ENCODE peak calls at places on chromosomes 3 and 15, in seven cellular contexts. X, F, V, I, E, T and D are unnamed samples.

GRCh38 chr3:9525078-9525477 is 28.5 kb downstream of the LHFPL4 start:
- DNase-seq in T (no peak), V (no peak), X (no peak), I (no peak), E (no peak), F (no peak), D (no peak)

GRCh38 chr3:46351646-46352045 is 2.3 kb upstream of the CCR2 start:
- DNase-seq in F (no peak), T (no peak), X (no peak), I (no peak), V (no peak), E (no peak), D (no peak)

GRCh38 chr3:40584625-40585189 is 59.9 kb downstream of the ZNF621 start:
- DNase-seq in F (peak; percentile 93), I (peak; percentile 74), X (peak; percentile 94), T (peak; percentile 19), V (peak; percentile 95), E (peak; percentile 65), D (peak; percentile 22)

GRCh38 chr3:178714971-178715832 is 179.0 kb downstream of the KCNMB2 start:
- DNase-seq in T (no peak), I (no peak), F (no peak), V (no peak), E (no peak), X (no peak), D (no peak)

GRCh38 chr3:140056047-140056446 is 121.1 kb downstream of the CLSTN2 start:
- DNase-seq in I (no peak), F (no peak), T (no peak), X (no peak), E (no peak), V (no peak), D (no peak)

GRCh38 chr3:64131755-64132154 is 93.5 kb downstream of the PRICKLE2 start:
- DNase-seq in X (peak; percentile 13), I (no peak), E (no peak), F (no peak), T (no peak), V (no peak), D (no peak)

GRCh38 chr3:43453981-43454380 is 167.6 kb downstream of the SNRK start:
- DNase-seq in F (no peak), V (no peak), X (no peak), E (no peak), T (no peak), I (no peak), D (no peak)

GRCh38 chr3:11379238-11379823 is 107.1 kb downstream of the ATG7 start:
- DNase-seq in T (no peak), F (no peak), I (peak; percentile 49), X (peak; percentile 43), E (peak; percentile 70), V (no peak), D (no peak)

GRCh38 chr3:129593230-129593594 is 13.3 kb downstream of the PLXND1 start:
- DNase-seq in X (no peak), F (no peak), T (no peak), E (no peak), V (no peak), I (no peak), D (no peak)

GRCh38 chr3:146493761-146494160 is 24.4 kb upstream of the PLSCR2 start:
- DNase-seq in F (no peak), E (peak; percentile 48), I (no peak), V (no peak), X (no peak), T (no peak), D (no peak)

GRCh38 chr3:146496246-146496645 is 26.9 kb upstream of the PLSCR2 start:
- DNase-seq in X (no peak), E (peak; percentile 21), V (no peak), F (no peak), T (no peak), I (no peak), D (no peak)

GRCh38 chr3:146491303-146491702 is 21.9 kb upstream of the PLSCR2 start:
- DNase-seq in V (no peak), F (no peak), E (peak; percentile 71), I (no peak), X (no peak), T (no peak), D (no peak)

GRCh38 chr3:146496726-146497125 is 27.4 kb upstream of the PLSCR2 start:
- DNase-seq in X (no peak), V (no peak), E (no peak), F (no peak), T (no peak), I (no peak), D (no peak)

GRCh38 chr3:146493221-146493620 is 23.9 kb upstream of the PLSCR2 start:
- DNase-seq in T (no peak), F (no peak), V (no peak), I (no peak), X (no peak), E (peak; percentile 65), D (no peak)
- H3K4me3 ChIP-seq in T (no peak overlapping the region), F (no peak overlapping the region), V (no peak overlapping the region), I (no peak overlapping the region), X (no peak overlapping the region), E (no peak overlapping the region), D (no peak overlapping the region)

DNA sequence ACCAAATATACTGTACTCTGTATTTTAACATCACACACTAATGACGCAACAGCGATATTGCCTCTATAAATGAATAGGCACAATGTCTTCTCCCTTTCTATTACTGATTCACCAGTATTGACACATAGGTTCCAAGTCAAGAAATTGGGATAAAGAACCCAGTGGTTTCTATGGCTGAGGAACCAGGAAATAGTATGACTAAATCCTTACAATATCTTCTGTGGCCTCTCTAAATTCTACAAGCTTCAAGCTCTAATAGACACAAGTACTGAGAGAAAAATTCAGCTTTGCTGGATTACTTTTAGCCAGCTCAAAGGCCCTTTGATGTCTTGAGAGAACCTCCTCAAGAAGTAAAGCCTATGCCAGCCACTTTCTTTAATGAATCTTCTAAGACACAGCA is 162.5 kb downstream of the DPH6 start:
- DNase-seq in F (no peak), I (no peak), E (no peak), V (no peak), X (no peak), T (no peak), D (no peak)
- H3K27ac ChIP-seq in F (no peak overlapping the region), I (no peak overlapping the region), E (no peak overlapping the region), V (no peak overlapping the region), X (no peak overlapping the region), T (no peak overlapping the region), D (no peak overlapping the region)

DNA sequence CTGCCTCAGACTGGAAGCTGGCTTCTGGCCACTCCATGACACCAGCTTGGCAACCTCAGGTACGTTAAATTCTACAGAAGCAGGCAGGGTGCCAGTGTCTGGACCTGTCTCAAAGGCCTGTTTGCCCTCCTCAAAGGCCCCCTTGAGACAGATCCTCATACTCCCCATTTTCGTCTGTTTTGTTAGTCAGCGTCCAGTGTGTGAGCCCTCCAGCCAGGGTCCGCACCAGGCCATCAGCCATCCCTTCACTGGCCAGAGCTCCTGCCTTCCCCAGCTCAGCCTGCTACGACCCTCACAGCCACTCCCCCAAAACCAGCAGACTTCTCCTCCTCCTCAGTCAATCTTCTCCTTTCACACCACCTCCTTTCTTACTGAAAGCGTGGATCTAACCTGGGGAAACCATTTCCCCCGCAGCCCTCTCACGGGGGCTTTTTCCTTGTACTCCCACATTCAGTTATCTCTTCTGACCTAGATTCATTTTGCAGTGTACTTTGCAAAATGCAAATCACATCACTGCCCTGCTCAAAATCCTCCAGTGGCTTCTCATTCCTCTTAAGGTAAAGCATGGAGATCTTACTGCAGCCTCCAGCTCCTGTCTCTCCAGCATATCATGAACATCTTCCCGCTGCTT is 66.1 kb upstream of the CTDSPL start:
- DNase-seq in E (no peak), X (no peak), V (no peak), I (no peak), F (no peak), T (no peak), D (no peak)
- H3K4me3 ChIP-seq in E (no peak overlapping the region), X (no peak overlapping the region), V (no peak overlapping the region), I (no peak overlapping the region), F (no peak overlapping the region), T (no peak overlapping the region), D (no peak overlapping the region)

GRCh38 chr3:126057547-126057819 is 26.4 kb downstream of the SLC41A3 start:
- DNase-seq in V (no peak), I (no peak), T (no peak), F (no peak), X (no peak), E (no peak), D (no peak)
- H3K27ac ChIP-seq in V (no peak overlapping the region), I (no peak overlapping the region), T (no peak overlapping the region), F (peak overlapping the region; percentile 66), X (no peak overlapping the region), E (no peak overlapping the region), D (no peak overlapping the region)

GRCh38 chr3:154050216-154050615 is 71.0 kb upstream of the ARHGEF26 start:
- DNase-seq in F (no peak), V (no peak), T (no peak), I (no peak), X (no peak), E (no peak), D (no peak)
- H3K4me3 ChIP-seq in F (no peak overlapping the region), V (no peak overlapping the region), T (no peak overlapping the region), I (no peak overlapping the region), X (no peak overlapping the region), E (no peak overlapping the region), D (no peak overlapping the region)

DNA sequence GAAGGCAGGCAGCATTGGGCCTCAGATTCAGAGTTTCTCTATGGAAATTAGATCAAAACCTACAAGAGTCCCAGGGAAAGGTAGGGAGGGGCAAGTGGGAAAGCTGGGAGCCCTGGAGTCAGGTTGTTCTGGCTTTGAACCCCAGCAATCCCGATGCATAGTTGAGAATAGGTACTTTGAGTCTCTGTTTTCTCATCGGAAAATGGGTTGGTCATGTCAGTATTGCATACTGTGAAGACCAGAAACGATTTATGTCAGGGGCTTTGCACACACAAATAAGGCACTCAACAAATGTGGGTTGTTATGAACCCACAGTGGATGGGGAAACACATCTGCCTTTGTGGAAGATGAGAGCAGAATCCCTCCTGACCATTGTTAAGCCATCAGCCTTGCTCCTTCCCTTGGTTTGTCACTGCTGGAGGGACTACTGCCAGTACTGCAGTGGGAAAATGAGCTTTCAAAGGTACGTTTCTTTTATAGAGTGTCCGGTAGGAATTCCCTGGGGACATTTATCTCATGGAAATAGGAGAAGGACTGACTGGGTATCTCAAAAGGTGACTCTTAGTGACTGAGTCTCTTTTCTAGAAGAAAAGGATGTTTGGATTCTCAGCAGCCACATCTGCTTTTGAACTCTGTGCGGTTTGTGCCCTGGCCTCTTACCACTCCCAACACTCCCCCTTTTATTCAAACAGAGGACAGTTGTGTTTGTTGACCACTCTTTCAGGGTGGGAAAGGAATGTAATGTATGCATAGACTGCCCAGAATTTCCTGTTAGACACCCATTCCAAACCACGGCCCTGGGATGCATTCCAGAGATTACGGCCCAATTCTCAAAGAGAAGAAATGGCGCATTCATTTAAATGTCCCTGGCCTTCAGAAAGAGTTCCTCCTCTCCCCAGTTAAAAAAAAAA is 54.6 kb upstream of the VILL start:
- DNase-seq in V (no peak), X (no peak), I (peak; percentile 5), T (no peak), F (no peak), E (peak; percentile 95), D (no peak)
- H3K27ac ChIP-seq in V (no peak overlapping the region), X (peak overlapping the region; percentile 61), I (peak overlapping the region; percentile 16), T (peak overlapping the region; percentile 52), F (peak overlapping the region; percentile 46), E (peak overlapping the region; percentile 94), D (no peak overlapping the region)